ENCODE peak calls at places on chromosomes 13 and 19, in seven cellular contexts. One of them, this sample, is unnamed.

GRCh38 chr13:74039154-74039553 is 95.0 kb downstream of the KLF12 start:
- DNase-seq in tibial nerve: no peak
- DNase-seq in cardiac septum: no peak
- DNase-seq in stimulated activated CD4-positive, alpha-beta T cell treated with anti-CD3 and anti-CD28 coated beads, Interleukin-2, amount 100 ng/mL, for 48 hours: no peak
- DNase-seq in activated naive CD8-positive, alpha-beta T cell treated with anti-CD3 and anti-CD28 coated beads, Interleukin-2, amount 50 U/mL, for 16 hours: no peak
- DNase-seq in RWPE1: no peak
- DNase-seq in NCI-H187 treated with DMSO at 0.1 percent for 48 hours: no peak
- DNase-seq in this sample: no peak

GRCh38 chr19:6639439-6639838 is 30.5 kb downstream of the TNFSF14 start:
- DNase-seq in tibial nerve: no peak
- DNase-seq in cardiac septum: no peak
- DNase-seq in stimulated activated CD4-positive, alpha-beta T cell treated with anti-CD3 and anti-CD28 coated beads, Interleukin-2, amount 100 ng/mL, for 48 hours: no peak
- DNase-seq in activated naive CD8-positive, alpha-beta T cell treated with anti-CD3 and anti-CD28 coated beads, Interleukin-2, amount 50 U/mL, for 16 hours: no peak
- DNase-seq in RWPE1: no peak
- DNase-seq in NCI-H187 treated with DMSO at 0.1 percent for 48 hours: no peak
- DNase-seq in this sample: no peak

GRCh38 chr19:53172892-53173291 is 14.0 kb upstream of the ZNF347 start:
- DNase-seq in tibial nerve: no peak
- DNase-seq in cardiac septum: no peak
- DNase-seq in stimulated activated CD4-positive, alpha-beta T cell treated with anti-CD3 and anti-CD28 coated beads, Interleukin-2, amount 100 ng/mL, for 48 hours: no peak
- DNase-seq in activated naive CD8-positive, alpha-beta T cell treated with anti-CD3 and anti-CD28 coated beads, Interleukin-2, amount 50 U/mL, for 16 hours: no peak
- DNase-seq in RWPE1: no peak
- DNase-seq in NCI-H187 treated with DMSO at 0.1 percent for 48 hours: no peak
- DNase-seq in this sample: no peak

GRCh38 chr19:14440049-14440448 is 6.9 kb downstream of the PKN1 start:
- DNase-seq in tibial nerve: peak; percentile 55
- DNase-seq in cardiac septum: peak; percentile 96
- DNase-seq in stimulated activated CD4-positive, alpha-beta T cell treated with anti-CD3 and anti-CD28 coated beads, Interleukin-2, amount 100 ng/mL, for 48 hours: peak; percentile 78
- DNase-seq in activated naive CD8-positive, alpha-beta T cell treated with anti-CD3 and anti-CD28 coated beads, Interleukin-2, amount 50 U/mL, for 16 hours: peak; percentile 47
- DNase-seq in RWPE1: no peak
- DNase-seq in NCI-H187 treated with DMSO at 0.1 percent for 48 hours: no peak
- DNase-seq in this sample: no peak

GRCh38 chr13:19818223-19818842 is 35.6 kb upstream of the PSPC1 start:
- DNase-seq in tibial nerve: no peak
- DNase-seq in cardiac septum: peak; percentile 76
- DNase-seq in stimulated activated CD4-positive, alpha-beta T cell treated with anti-CD3 and anti-CD28 coated beads, Interleukin-2, amount 100 ng/mL, for 48 hours: peak; percentile 49
- DNase-seq in activated naive CD8-positive, alpha-beta T cell treated with anti-CD3 and anti-CD28 coated beads, Interleukin-2, amount 50 U/mL, for 16 hours: no peak
- DNase-seq in RWPE1: no peak
- DNase-seq in NCI-H187 treated with DMSO at 0.1 percent for 48 hours: no peak
- DNase-seq in this sample: no peak

GRCh38 chr13:66003558-66003957 is 1226.6 kb downstream of the PCDH9 start:
- DNase-seq in tibial nerve: no peak
- DNase-seq in cardiac septum: no peak
- DNase-seq in stimulated activated CD4-positive, alpha-beta T cell treated with anti-CD3 and anti-CD28 coated beads, Interleukin-2, amount 100 ng/mL, for 48 hours: no peak
- DNase-seq in activated naive CD8-positive, alpha-beta T cell treated with anti-CD3 and anti-CD28 coated beads, Interleukin-2, amount 50 U/mL, for 16 hours: no peak
- DNase-seq in RWPE1: no peak
- DNase-seq in NCI-H187 treated with DMSO at 0.1 percent for 48 hours: no peak
- DNase-seq in this sample: no peak

GRCh38 chr13:45361596-45362206 is 20.7 kb upstream of the TPT1 start:
- DNase-seq in tibial nerve: no peak
- DNase-seq in cardiac septum: no peak
- DNase-seq in stimulated activated CD4-positive, alpha-beta T cell treated with anti-CD3 and anti-CD28 coated beads, Interleukin-2, amount 100 ng/mL, for 48 hours: no peak
- DNase-seq in activated naive CD8-positive, alpha-beta T cell treated with anti-CD3 and anti-CD28 coated beads, Interleukin-2, amount 50 U/mL, for 16 hours: no peak
- DNase-seq in RWPE1: peak; percentile 87
- DNase-seq in NCI-H187 treated with DMSO at 0.1 percent for 48 hours: no peak
- DNase-seq in this sample: no peak

GRCh38 chr13:75151081-75151643 is 330.8 kb downstream of the TBC1D4 start:
- DNase-seq in tibial nerve: no peak
- DNase-seq in cardiac septum: no peak
- DNase-seq in stimulated activated CD4-positive, alpha-beta T cell treated with anti-CD3 and anti-CD28 coated beads, Interleukin-2, amount 100 ng/mL, for 48 hours: no peak
- DNase-seq in activated naive CD8-positive, alpha-beta T cell treated with anti-CD3 and anti-CD28 coated beads, Interleukin-2, amount 50 U/mL, for 16 hours: no peak
- DNase-seq in RWPE1: no peak
- DNase-seq in NCI-H187 treated with DMSO at 0.1 percent for 48 hours: no peak
- DNase-seq in this sample: no peak

GRCh38 chr19:16861875-16862274 is 26.9 kb upstream of the F2RL3 start:
- DNase-seq in tibial nerve: no peak
- DNase-seq in cardiac septum: no peak
- DNase-seq in stimulated activated CD4-positive, alpha-beta T cell treated with anti-CD3 and anti-CD28 coated beads, Interleukin-2, amount 100 ng/mL, for 48 hours: no peak
- DNase-seq in activated naive CD8-positive, alpha-beta T cell treated with anti-CD3 and anti-CD28 coated beads, Interleukin-2, amount 50 U/mL, for 16 hours: no peak
- DNase-seq in RWPE1: no peak
- DNase-seq in NCI-H187 treated with DMSO at 0.1 percent for 48 hours: no peak
- DNase-seq in this sample: no peak

GRCh38 chr19:3458595-3459284 is 21.6 kb downstream of the SMIM24 start:
- DNase-seq in tibial nerve: peak; percentile 34
- DNase-seq in cardiac septum: no peak
- DNase-seq in stimulated activated CD4-positive, alpha-beta T cell treated with anti-CD3 and anti-CD28 coated beads, Interleukin-2, amount 100 ng/mL, for 48 hours: no peak
- DNase-seq in activated naive CD8-positive, alpha-beta T cell treated with anti-CD3 and anti-CD28 coated beads, Interleukin-2, amount 50 U/mL, for 16 hours: no peak
- DNase-seq in RWPE1: no peak
- DNase-seq in NCI-H187 treated with DMSO at 0.1 percent for 48 hours: no peak
- DNase-seq in this sample: no peak

GRCh38 chr19:19858751-19859150 is 6.9 kb upstream of the ZNF253 start:
- DNase-seq in tibial nerve: no peak
- DNase-seq in cardiac septum: no peak
- DNase-seq in stimulated activated CD4-positive, alpha-beta T cell treated with anti-CD3 and anti-CD28 coated beads, Interleukin-2, amount 100 ng/mL, for 48 hours: no peak
- DNase-seq in activated naive CD8-positive, alpha-beta T cell treated with anti-CD3 and anti-CD28 coated beads, Interleukin-2, amount 50 U/mL, for 16 hours: no peak
- DNase-seq in RWPE1: no peak
- DNase-seq in NCI-H187 treated with DMSO at 0.1 percent for 48 hours: no peak
- DNase-seq in this sample: no peak

GRCh38 chr13:94232161-94232560 is 247.3 kb downstream of the DCT start:
- DNase-seq in tibial nerve: no peak
- DNase-seq in cardiac septum: no peak
- DNase-seq in stimulated activated CD4-positive, alpha-beta T cell treated with anti-CD3 and anti-CD28 coated beads, Interleukin-2, amount 100 ng/mL, for 48 hours: no peak
- DNase-seq in activated naive CD8-positive, alpha-beta T cell treated with anti-CD3 and anti-CD28 coated beads, Interleukin-2, amount 50 U/mL, for 16 hours: no peak
- DNase-seq in RWPE1: no peak
- DNase-seq in NCI-H187 treated with DMSO at 0.1 percent for 48 hours: no peak
- DNase-seq in this sample: no peak

GRCh38 chr19:16155128-16155527 is 11.6 kb downstream of the HSH2D start:
- DNase-seq in tibial nerve: no peak
- DNase-seq in cardiac septum: no peak
- DNase-seq in stimulated activated CD4-positive, alpha-beta T cell treated with anti-CD3 and anti-CD28 coated beads, Interleukin-2, amount 100 ng/mL, for 48 hours: no peak
- DNase-seq in activated naive CD8-positive, alpha-beta T cell treated with anti-CD3 and anti-CD28 coated beads, Interleukin-2, amount 50 U/mL, for 16 hours: no peak
- DNase-seq in RWPE1: no peak
- DNase-seq in NCI-H187 treated with DMSO at 0.1 percent for 48 hours: no peak
- DNase-seq in this sample: no peak

GRCh38 chr13:26446751-26447150 is 110.7 kb upstream of the WASF3 start:
- DNase-seq in tibial nerve: no peak
- DNase-seq in cardiac septum: no peak
- DNase-seq in stimulated activated CD4-positive, alpha-beta T cell treated with anti-CD3 and anti-CD28 coated beads, Interleukin-2, amount 100 ng/mL, for 48 hours: no peak
- DNase-seq in activated naive CD8-positive, alpha-beta T cell treated with anti-CD3 and anti-CD28 coated beads, Interleukin-2, amount 50 U/mL, for 16 hours: no peak
- DNase-seq in RWPE1: no peak
- DNase-seq in NCI-H187 treated with DMSO at 0.1 percent for 48 hours: no peak
- DNase-seq in this sample: no peak

GRCh38 chr13:74288361-74288911 is 154.2 kb upstream of the KLF12 start:
- DNase-seq in tibial nerve: no peak
- DNase-seq in cardiac septum: no peak
- DNase-seq in stimulated activated CD4-positive, alpha-beta T cell treated with anti-CD3 and anti-CD28 coated beads, Interleukin-2, amount 100 ng/mL, for 48 hours: no peak
- DNase-seq in activated naive CD8-positive, alpha-beta T cell treated with anti-CD3 and anti-CD28 coated beads, Interleukin-2, amount 50 U/mL, for 16 hours: no peak
- DNase-seq in RWPE1: no peak
- DNase-seq in NCI-H187 treated with DMSO at 0.1 percent for 48 hours: no peak
- DNase-seq in this sample: no peak

GRCh38 chr19:31160346-31160926 is 188.8 kb downstream of the TSHZ3 start:
- DNase-seq in tibial nerve: no peak
- DNase-seq in cardiac septum: no peak
- DNase-seq in stimulated activated CD4-positive, alpha-beta T cell treated with anti-CD3 and anti-CD28 coated beads, Interleukin-2, amount 100 ng/mL, for 48 hours: no peak
- DNase-seq in activated naive CD8-positive, alpha-beta T cell treated with anti-CD3 and anti-CD28 coated beads, Interleukin-2, amount 50 U/mL, for 16 hours: no peak
- DNase-seq in RWPE1: no peak
- DNase-seq in NCI-H187 treated with DMSO at 0.1 percent for 48 hours: no peak
- DNase-seq in this sample: no peak

GRCh38 chr19:4014541-4015491 is 7.3 kb downstream of the PIAS4 start:
- DNase-seq in tibial nerve: no peak
- DNase-seq in cardiac septum: no peak
- DNase-seq in stimulated activated CD4-positive, alpha-beta T cell treated with anti-CD3 and anti-CD28 coated beads, Interleukin-2, amount 100 ng/mL, for 48 hours: peak; percentile 41
- DNase-seq in activated naive CD8-positive, alpha-beta T cell treated with anti-CD3 and anti-CD28 coated beads, Interleukin-2, amount 50 U/mL, for 16 hours: no peak
- DNase-seq in RWPE1: no peak
- DNase-seq in NCI-H187 treated with DMSO at 0.1 percent for 48 hours: no peak
- DNase-seq in this sample: no peak

GRCh38 chr13:60754691-60755090 is 357.7 kb downstream of the TDRD3 start:
- DNase-seq in tibial nerve: no peak
- DNase-seq in cardiac septum: no peak
- DNase-seq in stimulated activated CD4-positive, alpha-beta T cell treated with anti-CD3 and anti-CD28 coated beads, Interleukin-2, amount 100 ng/mL, for 48 hours: no peak
- DNase-seq in activated naive CD8-positive, alpha-beta T cell treated with anti-CD3 and anti-CD28 coated beads, Interleukin-2, amount 50 U/mL, for 16 hours: no peak
- DNase-seq in RWPE1: no peak
- DNase-seq in NCI-H187 treated with DMSO at 0.1 percent for 48 hours: no peak
- DNase-seq in this sample: no peak

GRCh38 chr19:51750381-51751124 is 1.1 kb downstream of the FPR1 start:
- DNase-seq in tibial nerve: no peak
- DNase-seq in cardiac septum: no peak
- DNase-seq in stimulated activated CD4-positive, alpha-beta T cell treated with anti-CD3 and anti-CD28 coated beads, Interleukin-2, amount 100 ng/mL, for 48 hours: no peak
- DNase-seq in activated naive CD8-positive, alpha-beta T cell treated with anti-CD3 and anti-CD28 coated beads, Interleukin-2, amount 50 U/mL, for 16 hours: no peak
- DNase-seq in RWPE1: no peak
- DNase-seq in NCI-H187 treated with DMSO at 0.1 percent for 48 hours: no peak
- DNase-seq in this sample: no peak

GRCh38 chr13:83516781-83517180 is 365.5 kb downstream of the SLITRK1 start:
- DNase-seq in tibial nerve: no peak
- DNase-seq in cardiac septum: no peak
- DNase-seq in stimulated activated CD4-positive, alpha-beta T cell treated with anti-CD3 and anti-CD28 coated beads, Interleukin-2, amount 100 ng/mL, for 48 hours: no peak
- DNase-seq in activated naive CD8-positive, alpha-beta T cell treated with anti-CD3 and anti-CD28 coated beads, Interleukin-2, amount 50 U/mL, for 16 hours: no peak
- DNase-seq in RWPE1: no peak
- DNase-seq in NCI-H187 treated with DMSO at 0.1 percent for 48 hours: no peak
- DNase-seq in this sample: no peak

GRCh38 chr13:20997301-20998061 is 63.9 kb downstream of the LATS2 start:
- DNase-seq in tibial nerve: no peak
- DNase-seq in cardiac septum: no peak
- DNase-seq in stimulated activated CD4-positive, alpha-beta T cell treated with anti-CD3 and anti-CD28 coated beads, Interleukin-2, amount 100 ng/mL, for 48 hours: no peak
- DNase-seq in activated naive CD8-positive, alpha-beta T cell treated with anti-CD3 and anti-CD28 coated beads, Interleukin-2, amount 50 U/mL, for 16 hours: no peak
- DNase-seq in RWPE1: no peak
- DNase-seq in NCI-H187 treated with DMSO at 0.1 percent for 48 hours: no peak
- DNase-seq in this sample: no peak

GRCh38 chr19:29315566-29315965 is 102.6 kb upstream of the UQCRFS1 start:
- DNase-seq in tibial nerve: no peak
- DNase-seq in cardiac septum: no peak
- DNase-seq in stimulated activated CD4-positive, alpha-beta T cell treated with anti-CD3 and anti-CD28 coated beads, Interleukin-2, amount 100 ng/mL, for 48 hours: no peak
- DNase-seq in activated naive CD8-positive, alpha-beta T cell treated with anti-CD3 and anti-CD28 coated beads, Interleukin-2, amount 50 U/mL, for 16 hours: no peak
- DNase-seq in RWPE1: no peak
- DNase-seq in NCI-H187 treated with DMSO at 0.1 percent for 48 hours: no peak
- DNase-seq in this sample: no peak

GRCh38 chr13:20064128-20064527 is 96.7 kb downstream of the GJA3 start:
- DNase-seq in tibial nerve: no peak
- DNase-seq in cardiac septum: no peak
- DNase-seq in stimulated activated CD4-positive, alpha-beta T cell treated with anti-CD3 and anti-CD28 coated beads, Interleukin-2, amount 100 ng/mL, for 48 hours: no peak
- DNase-seq in activated naive CD8-positive, alpha-beta T cell treated with anti-CD3 and anti-CD28 coated beads, Interleukin-2, amount 50 U/mL, for 16 hours: no peak
- DNase-seq in RWPE1: no peak
- DNase-seq in NCI-H187 treated with DMSO at 0.1 percent for 48 hours: no peak
- DNase-seq in this sample: no peak

GRCh38 chr13:54492995-54493394 is 1464.4 kb downstream of the OLFM4 start:
- DNase-seq in tibial nerve: no peak
- DNase-seq in cardiac septum: no peak
- DNase-seq in stimulated activated CD4-positive, alpha-beta T cell treated with anti-CD3 and anti-CD28 coated beads, Interleukin-2, amount 100 ng/mL, for 48 hours: no peak
- DNase-seq in activated naive CD8-positive, alpha-beta T cell treated with anti-CD3 and anti-CD28 coated beads, Interleukin-2, amount 50 U/mL, for 16 hours: no peak
- DNase-seq in RWPE1: no peak
- DNase-seq in NCI-H187 treated with DMSO at 0.1 percent for 48 hours: no peak
- DNase-seq in this sample: no peak

GRCh38 chr13:65911546-65912193 is 1318.5 kb downstream of the PCDH9 start:
- DNase-seq in tibial nerve: no peak
- DNase-seq in cardiac septum: no peak
- DNase-seq in stimulated activated CD4-positive, alpha-beta T cell treated with anti-CD3 and anti-CD28 coated beads, Interleukin-2, amount 100 ng/mL, for 48 hours: no peak
- DNase-seq in activated naive CD8-positive, alpha-beta T cell treated with anti-CD3 and anti-CD28 coated beads, Interleukin-2, amount 50 U/mL, for 16 hours: no peak
- DNase-seq in RWPE1: no peak
- DNase-seq in NCI-H187 treated with DMSO at 0.1 percent for 48 hours: no peak
- DNase-seq in this sample: no peak

GRCh38 chr13:39189778-39190177 is 151.5 kb downstream of the NHLRC3 start:
- DNase-seq in tibial nerve: no peak
- DNase-seq in cardiac septum: no peak
- DNase-seq in stimulated activated CD4-positive, alpha-beta T cell treated with anti-CD3 and anti-CD28 coated beads, Interleukin-2, amount 100 ng/mL, for 48 hours: no peak
- DNase-seq in activated naive CD8-positive, alpha-beta T cell treated with anti-CD3 and anti-CD28 coated beads, Interleukin-2, amount 50 U/mL, for 16 hours: no peak
- DNase-seq in RWPE1: no peak
- DNase-seq in NCI-H187 treated with DMSO at 0.1 percent for 48 hours: no peak
- DNase-seq in this sample: no peak

GRCh38 chr19:4303778-4304508 is 455 bp upstream of the FSD1 start:
- DNase-seq in tibial nerve: no peak
- DNase-seq in cardiac septum: no peak
- DNase-seq in stimulated activated CD4-positive, alpha-beta T cell treated with anti-CD3 and anti-CD28 coated beads, Interleukin-2, amount 100 ng/mL, for 48 hours: no peak
- DNase-seq in activated naive CD8-positive, alpha-beta T cell treated with anti-CD3 and anti-CD28 coated beads, Interleukin-2, amount 50 U/mL, for 16 hours: no peak
- DNase-seq in RWPE1: no peak
- DNase-seq in NCI-H187 treated with DMSO at 0.1 percent for 48 hours: no peak
- DNase-seq in this sample: no peak